ENCODE peak calls at places on chromosome 9, in five cellular contexts. Z is GM12878; S is HCT116; C is uterus; G is CD8-positive, alpha-beta T cell. M is an unnamed sample.

GRCh38 chr9:33139421-33140228 is 27.5 kb downstream of the B4GALT1 start:
- DNase-seq in Z (no peak), S (no peak), C (peak), G (no peak), M (no peak)

GRCh38 chr9:113564804-113565237 is 101.3 kb downstream of the RGS3 start:
- DNase-seq in Z (no peak), S (no peak), C (peak), G (no peak), M (peak)

GRCh38 chr9:18976368-18977238 is 56.4 kb downstream of the SAXO1 start:
- DNase-seq in Z (no peak), S (no peak), C (no peak), G (no peak), M (no peak)

GRCh38 chr9:33452828-33453271 is 5.5 kb upstream of the AQP3 start:
- DNase-seq in Z (no peak), S (peak), C (no peak), G (peak), M (no peak)

GRCh38 chr9:129584136-129584535 is 36.8 kb downstream of the C9orf50 start:
- DNase-seq in Z (peak), S (peak), C (peak), G (peak), M (no peak)

GRCh38 chr9:33162721-33163311 is 4.3 kb downstream of the B4GALT1 start:
- DNase-seq in Z (no peak), S (no peak), C (peak), G (no peak), M (no peak)

GRCh38 chr9:130264414-130265350 is 878 bp upstream of the HMCN2 start:
- DNase-seq in Z (no peak), S (no peak), C (no peak), G (no peak), M (no peak)

GRCh38 chr9:127558581-127559246 is 53.4 kb upstream of the STXBP1 start:
- DNase-seq in Z (no peak), S (no peak), C (no peak), G (no peak), M (no peak)

GRCh38 chr9:18390393-18390792 is 83.6 kb upstream of the ADAMTSL1 start:
- DNase-seq in Z (no peak), S (no peak), C (no peak), G (no peak), M (no peak)

GRCh38 chr9:99112750-99113417 is 8.0 kb downstream of the TGFBR1 start:
- DNase-seq in Z (no peak), S (no peak), C (no peak), G (peak), M (no peak)

GRCh38 chr9:134551657-134552348 is 89.8 kb upstream of the COL5A1 start:
- DNase-seq in Z (no peak), S (no peak), C (no peak), G (no peak), M (no peak)

GRCh38 chr9:98074119-98074990 is 17.8 kb downstream of the NANS start:
- DNase-seq in Z (no peak), S (no peak), C (peak), G (peak), M (peak)

GRCh38 chr9:111114486-111114885 is 76.2 kb upstream of the LPAR1 start:
- DNase-seq in Z (no peak), S (no peak), C (no peak), G (no peak), M (no peak)

GRCh38 chr9:124685217-124685616 is 85.9 kb downstream of the NR6A1 start:
- DNase-seq in Z (no peak), S (no peak), C (no peak), G (no peak), M (no peak)

GRCh38 chr9:37939575-37940095 is 35.7 kb upstream of the SLC25A51 start:
- DNase-seq in Z (no peak), S (no peak), C (no peak), G (no peak), M (no peak)

GRCh38 chr9:13502503-13502902 is 223.0 kb upstream of the MPDZ start:
- DNase-seq in Z (no peak), S (no peak), C (no peak), G (no peak), M (no peak)

GRCh38 chr9:97773091-97773490 is 76.0 kb upstream of the XPA start:
- DNase-seq in Z (no peak), S (no peak), C (no peak), G (no peak), M (no peak)

GRCh38 chr9:111839387-111839786 is 44.6 kb upstream of the SHOC1 start:
- DNase-seq in Z (peak), S (no peak), C (peak), G (no peak), M (no peak)

GRCh38 chr9:107989544-107989943 is 500.0 kb upstream of the KLF4 start:
- DNase-seq in Z (no peak), S (no peak), C (peak), G (no peak), M (no peak)
- TF ChIP-seq CTCF in Z (no peak), S (no peak), C (no peak), G (no peak), M (no peak)

DNA sequence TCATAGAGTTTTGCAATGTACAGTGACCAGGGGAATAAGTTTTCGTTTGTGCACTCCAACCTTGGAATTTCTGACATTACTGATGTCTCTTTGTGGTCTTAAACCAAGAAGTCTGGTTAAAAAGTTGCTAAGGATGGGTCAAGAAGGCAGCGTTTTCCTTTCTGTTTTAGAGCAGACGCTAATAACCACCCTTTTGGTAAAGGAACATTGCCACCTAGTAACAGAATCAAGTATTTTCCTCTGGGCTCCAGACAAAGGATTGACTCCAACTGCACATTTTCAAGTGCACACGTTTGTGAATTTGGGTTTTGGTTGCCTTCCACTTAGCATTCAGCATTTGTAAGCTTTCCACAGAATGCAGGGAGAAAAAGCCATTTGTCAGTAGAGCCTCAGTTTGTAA is 22.2 kb upstream of the CEP78 start:
- DNase-seq in Z (no peak), S (no peak), C (no peak), G (no peak), M (no peak)
- TF ChIP-seq CTCF in Z (peak), S (peak), C (peak), G (peak), M (no peak)

DNA sequence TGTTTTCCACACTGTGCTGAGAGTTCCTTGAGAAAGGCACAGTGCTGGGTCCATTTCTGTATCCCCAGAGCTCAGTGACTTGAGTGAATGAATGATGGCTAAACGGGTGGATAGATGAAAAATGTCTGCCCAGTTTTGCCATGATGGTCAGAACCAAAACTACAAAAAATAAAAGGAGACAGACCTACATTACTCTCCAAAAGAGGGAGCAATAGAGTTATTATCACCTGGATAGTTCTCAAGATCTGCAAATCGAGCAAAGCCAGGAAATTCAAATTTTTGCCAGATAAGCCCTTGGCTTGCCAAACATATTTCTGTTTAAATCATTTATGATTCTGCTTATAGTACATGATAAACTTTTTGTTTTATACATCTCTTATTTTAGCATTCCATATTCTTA is 214.2 kb upstream of the ZNF462 start:
- DNase-seq in Z (no peak), S (peak), C (no peak), G (no peak), M (no peak)
- TF ChIP-seq CTCF in Z (no peak), S (no peak), C (no peak), G (no peak), M (no peak)

GRCh38 chr9:137178201-137178938 is 6.5 kb upstream of the TMEM210 start:
- DNase-seq in Z (no peak), S (no peak), C (no peak), G (no peak), M (no peak)

GRCh38 chr9:137175345-137175961 is 3.6 kb upstream of the TMEM210 start:
- DNase-seq in Z (no peak), S (no peak), C (no peak), G (no peak), M (no peak)

GRCh38 chr9:137173795-137174664 is 2.2 kb upstream of the TMEM210 start:
- DNase-seq in Z (no peak), S (no peak), C (no peak), G (no peak), M (no peak)

GRCh38 chr9:137174722-137175293 is 3.0 kb upstream of the TMEM210 start:
- DNase-seq in Z (no peak), S (no peak), C (no peak), G (no peak), M (no peak)

DNA sequence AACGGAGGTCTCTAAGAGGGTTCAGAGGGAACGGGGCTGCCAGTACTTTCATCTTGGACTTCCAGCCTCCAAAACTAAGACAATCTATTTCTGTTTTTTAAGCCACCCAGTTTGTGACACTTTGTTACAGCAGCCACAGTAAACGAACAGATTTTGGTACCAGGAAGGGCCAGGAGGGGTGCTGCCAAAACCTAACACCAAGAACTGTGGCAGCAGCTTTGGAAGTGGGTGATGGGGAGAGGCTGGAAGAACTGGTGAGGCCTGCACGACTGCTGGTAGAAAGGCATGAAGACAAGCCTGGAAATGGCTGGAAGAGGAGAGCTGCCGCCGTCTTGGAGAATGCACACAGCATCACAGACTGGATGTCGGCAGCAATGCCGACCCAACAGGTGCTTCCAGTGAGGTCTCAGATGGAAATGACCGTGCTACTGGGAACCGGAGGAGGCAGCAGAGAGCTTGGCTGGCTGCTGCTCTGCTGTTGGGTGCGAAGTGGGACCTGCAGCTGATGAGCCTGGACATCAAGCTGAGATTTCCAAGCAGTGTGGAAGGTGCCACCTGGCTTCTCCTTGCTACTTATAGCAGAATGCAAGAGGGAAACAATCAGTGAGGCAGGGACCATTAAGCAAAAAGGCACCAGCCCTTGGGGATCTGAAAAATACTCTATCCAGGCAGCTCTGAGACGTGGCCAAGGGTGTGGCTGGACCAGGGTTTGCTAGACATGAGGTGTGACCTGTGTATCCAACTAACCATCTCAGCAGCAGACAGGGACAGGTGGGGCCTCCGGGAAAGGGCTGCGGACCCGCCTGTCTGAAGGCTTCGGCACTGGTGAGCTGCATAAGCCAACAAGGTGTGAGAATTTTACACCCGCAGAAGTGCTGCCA is 4.7 kb upstream of the TMEM210 start:
- DNase-seq in Z (no peak), S (no peak), C (no peak), G (no peak), M (no peak)
- TF ChIP-seq CTCF in Z (peak), S (no peak), C (no peak), G (peak), M (no peak)

GRCh38 chr9:95379630-95380029 is 62.1 kb upstream of the FANCC start:
- DNase-seq in Z (no peak), S (no peak), C (no peak), G (no peak), M (no peak)
- TF ChIP-seq CTCF in Z (no peak), S (peak), C (no peak), G (peak), M (no peak)

DNA sequence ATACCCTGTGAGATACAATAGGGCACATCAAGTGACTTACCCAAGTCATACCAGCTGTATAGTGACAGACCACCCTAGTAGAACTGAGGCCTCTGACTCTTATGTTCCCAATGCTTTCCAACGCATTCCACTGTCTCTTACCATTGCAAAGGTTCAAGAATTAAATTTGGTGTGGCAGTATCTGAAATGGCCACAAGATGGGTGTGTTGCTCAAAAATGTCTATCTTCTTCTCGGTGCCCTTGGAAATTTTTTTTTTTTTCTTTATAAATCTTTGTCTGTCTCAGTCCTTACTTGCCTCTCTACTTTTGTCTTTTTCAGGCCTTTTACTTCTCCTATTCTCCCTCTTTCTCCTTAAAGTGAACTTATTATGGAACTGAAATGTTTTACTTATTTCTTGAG is 48.4 kb downstream of the GPR21 start:
- DNase-seq in Z (peak), S (peak), C (no peak), G (no peak), M (no peak)
- TF ChIP-seq CTCF in Z (peak), S (peak), C (peak), G (peak), M (no peak)

GRCh38 chr9:93531374-93531773 is 45.0 kb upstream of the PHF2 start:
- DNase-seq in Z (no peak), S (no peak), C (no peak), G (no peak), M (no peak)
- TF ChIP-seq CTCF in Z (peak), S (no peak), C (no peak), G (no peak), M (no peak)

M was measured in omental fat pad.